ENCODE peak calls at places on chromosomes 6 and 20, in eight cellular contexts. D is cardiac muscle cell, R is right cardiac atrium, E is ovary, S is mucosa of descending colon, P is transverse colon, I is iPS DF 6.9, A is tibial nerve. F is an unnamed sample. For H3K4me1, the result is how much of the 10 kb centered on the place peaks cover.

GRCh38 chr20:26276811-26277210 is 580.2 kb upstream of the ZNF337 start:
- DNase-seq in P (no peak), A (no peak), I (no peak), S (no peak), R (no peak), D (peak), E (no peak), F (no peak)

GRCh38 chr6:123064038-123064437 is 68.0 kb downstream of the CLVS2 start:
- DNase-seq in I (no peak), P (no peak), D (no peak), S (no peak), E (no peak), R (no peak), A (no peak), F (no peak)

GRCh38 chr20:57514273-57514751 is 10.6 kb downstream of the CTCFL start:
- DNase-seq in D (peak), P (peak), A (peak), R (peak), S (no peak), I (peak), E (peak), F (peak)

GRCh38 chr20:25009218-25010145 is 16.9 kb upstream of the APMAP start:
- DNase-seq in E (no peak), R (peak), S (no peak), P (peak), D (no peak), I (no peak), A (no peak), F (no peak)

GRCh38 chr6:2857580-2858337 is 16.1 kb upstream of the SERPINB1 start:
- DNase-seq in D (peak), S (peak), E (peak), R (peak), A (no peak), I (no peak), P (peak), F (peak)

GRCh38 chr6:113980937-113981554 is 10.1 kb upstream of the HDAC2 start:
- DNase-seq in E (no peak), S (no peak), P (no peak), I (no peak), R (no peak), D (peak), A (no peak), F (no peak)

GRCh38 chr6:148818939-148819575 is 72.2 kb downstream of the UST start:
- DNase-seq in I (peak), S (no peak), E (no peak), D (no peak), A (no peak), P (no peak), R (no peak), F (no peak)

GRCh38 chr6:110419028-110419739 is 3.8 kb upstream of the DDO start:
- DNase-seq in A (no peak), I (no peak), R (no peak), P (no peak), E (no peak), D (no peak), S (no peak), F (no peak)

GRCh38 chr6:37653933-37654565 is 43.6 kb downstream of the MDGA1 start:
- DNase-seq in P (peak), D (no peak), I (peak), A (no peak), S (no peak), R (no peak), E (no peak), F (no peak)

GRCh38 chr6:126907312-126907711 is 211.2 kb upstream of the RSPO3 start:
- DNase-seq in D (no peak), E (no peak), A (no peak), R (no peak), P (no peak), I (no peak), S (no peak), F (no peak)

GRCh38 chr6:140537834-140538680 is 1163.6 kb upstream of the CITED2 start:
- DNase-seq in D (peak), P (no peak), I (peak), A (no peak), S (no peak), R (peak), E (peak), F (no peak)

GRCh38 chr6:29976253-29976587 is 33.9 kb downstream of the HLA-A start:
- DNase-seq in R (no peak), I (no peak), A (no peak), S (no peak), E (no peak), P (no peak), D (no peak), F (no peak)

GRCh38 chr6:29976588-29977424 is 34.5 kb downstream of the HLA-A start:
- DNase-seq in S (peak), E (peak), P (peak), D (peak), R (peak), I (no peak), A (peak), F (peak)

GRCh38 chr6:29974901-29975560 is 32.7 kb downstream of the HLA-A start:
- DNase-seq in P (no peak), D (no peak), S (no peak), I (no peak), A (no peak), R (no peak), E (no peak), F (no peak)

GRCh38 chr6:29977425-29977727 is 35.0 kb downstream of the HLA-A start:
- DNase-seq in R (no peak), E (no peak), D (no peak), P (no peak), A (no peak), I (no peak), S (no peak), F (no peak)

DNA sequence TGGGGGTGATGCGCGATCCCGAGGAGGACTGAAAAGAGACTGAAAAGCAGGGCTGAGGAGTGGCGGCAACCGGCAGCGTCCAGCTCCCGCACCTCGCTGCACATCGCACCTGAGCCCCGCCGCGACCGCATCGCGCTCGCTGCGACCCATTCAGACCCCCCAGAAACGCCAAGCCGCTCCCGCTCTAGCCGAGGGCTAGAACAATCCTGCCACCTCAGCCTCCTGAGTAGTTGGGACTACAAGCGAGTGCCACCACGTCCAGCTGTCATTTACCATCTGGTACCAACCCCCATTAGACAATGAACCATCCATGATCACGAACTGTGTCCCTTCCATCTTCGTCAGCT is 33.2 kb downstream of the HLA-A start:
- DNase-seq in S (no peak), D (no peak), I (no peak), A (no peak), P (no peak), R (no peak), E (no peak), F (no peak)
- H3K4me3 ChIP-seq in S (no peak), D (peak), I (peak), A (peak), P (peak), R (peak), E (peak), F (peak)

GRCh38 chr6:63514488-63515173 is 57.6 kb upstream of the LOC128125822 start:
- DNase-seq in S (no peak), D (no peak), A (no peak), E (no peak), R (no peak), I (no peak), P (no peak), F (no peak)
- H3K4me1 ChIP-seq in S (under half), D (under half), A (under half), E (under half), R (under half), I (under half), P (under half), F (under half)

GRCh38 chr20:46350986-46351267 is 42.6 kb upstream of the CDH22 start:
- DNase-seq in E (no peak), P (no peak), D (no peak), A (no peak), R (no peak), S (no peak), I (no peak), F (no peak)
- H3K4me3 ChIP-seq in E (no peak), P (no peak), D (no peak), A (no peak), R (no peak), S (no peak), I (no peak), F (no peak)

GRCh38 chr20:32358632-32358882 is 426 bp downstream of the ASXL1 start:
- DNase-seq in A (no peak), R (no peak), E (no peak), D (no peak), S (no peak), I (no peak), P (no peak), F (no peak)

GRCh38 chr20:32357869-32358631 is at the start of gene ASXL1:
- DNase-seq in I (peak), S (peak), R (peak), D (peak), A (peak), P (peak), E (peak), F (peak)

GRCh38 chr20:32360333-32360634 is 2.2 kb downstream of the ASXL1 start:
- DNase-seq in I (no peak), R (no peak), A (no peak), S (no peak), D (no peak), P (no peak), E (no peak), F (no peak)

GRCh38 chr20:32359633-32360332 is 1.7 kb downstream of the ASXL1 start:
- DNase-seq in A (no peak), E (no peak), D (peak), I (no peak), P (no peak), R (no peak), S (no peak), F (no peak)

DNA sequence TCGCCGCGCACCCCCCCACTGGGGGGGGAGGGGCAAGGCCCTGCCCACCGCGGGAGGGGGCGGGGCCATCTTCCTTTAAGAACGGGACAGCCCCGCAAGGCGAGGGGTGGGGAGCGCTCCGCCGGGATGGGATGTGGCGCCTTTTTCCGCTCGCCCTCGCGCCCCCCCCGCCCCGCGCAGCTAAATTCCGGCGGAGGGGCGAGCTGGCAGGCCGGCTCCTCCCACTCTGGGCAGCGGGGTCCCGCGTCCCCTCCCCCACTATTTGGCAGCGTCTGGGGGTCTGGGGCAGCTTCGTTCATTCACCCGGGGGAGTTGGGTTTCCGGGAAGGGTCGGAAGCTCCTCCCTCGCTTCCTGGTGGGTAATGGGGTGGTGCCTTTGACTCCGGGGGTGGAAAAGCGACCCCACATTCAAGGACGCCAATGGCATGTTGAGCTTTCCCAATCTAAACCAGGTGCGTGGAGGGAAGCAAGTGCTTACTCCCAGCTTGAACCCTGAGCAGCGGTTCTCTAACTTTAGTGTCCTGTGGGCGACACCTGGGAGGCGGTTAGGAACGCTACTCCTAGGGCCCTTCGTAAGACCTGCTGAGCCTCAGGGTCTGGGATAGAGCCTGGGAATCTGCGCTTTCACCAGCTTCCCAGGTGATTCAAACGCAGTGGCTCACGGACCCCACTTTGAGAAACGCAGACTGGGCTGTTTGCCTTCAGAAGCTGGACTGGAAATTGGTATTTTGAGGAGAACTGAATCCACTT is 927 bp downstream of the ASXL1 start:
- DNase-seq in E (peak), P (peak), D (peak), I (peak), R (peak), A (peak), S (peak), F (peak)
- H3K4me1 ChIP-seq in E (under half), P (half or more), D (under half), I (under half), R (under half), A (half or more), S (under half), F (half or more)